ENCODE peak calls at places on chromosomes 2 and 18, in five cellular contexts. B is heart right ventricle, T is astrocyte of the spinal cord, E is fibroblast of lung, P is cardiac muscle cell. S is an unnamed sample.

GRCh38 chr2:16103614-16104344 is 163.4 kb downstream of the MYCN start:
- DNase-seq in B (no peak), T (no peak), E (no peak), P (no peak), S (no peak)

GRCh38 chr2:86012017-86012712 is 93.5 kb downstream of the POLR1A start:
- DNase-seq in B (no peak), T (no peak), E (no peak), P (no peak), S (peak)

GRCh38 chr2:39620067-39620466 is 45.6 kb upstream of the TMEM178A start:
- DNase-seq in B (peak), T (peak), E (peak), P (no peak), S (peak)

GRCh38 chr2:205778326-205778725 is 96.0 kb downstream of the NRP2 start:
- DNase-seq in B (no peak), T (no peak), E (no peak), P (no peak), S (no peak)

GRCh38 chr2:165440367-165440766 is 29.1 kb upstream of the CSRNP3 start:
- DNase-seq in B (no peak), T (peak), E (peak), P (no peak), S (no peak)

GRCh38 chr2:75146221-75146902 is 53.0 kb downstream of the TACR1 start:
- DNase-seq in B (no peak), T (peak), E (no peak), P (no peak), S (no peak)

GRCh38 chr2:28391564-28392296 is 928 bp upstream of the FOSL2 start:
- DNase-seq in B (peak), T (peak), E (peak), P (peak), S (peak)

GRCh38 chr18:6069103-6069502 is 173.8 kb upstream of the TMEM200C start:
- DNase-seq in B (no peak), T (no peak), E (no peak), P (no peak), S (no peak)

GRCh38 chr2:144990661-144991060 is 470.7 kb upstream of the ZEB2 start:
- DNase-seq in B (no peak), T (no peak), E (no peak), P (no peak), S (no peak)

GRCh38 chr18:79616651-79617518 is 62.7 kb upstream of the CTDP1 start:
- DNase-seq in B (no peak), T (peak), E (no peak), P (no peak), S (peak)

GRCh38 chr2:167017021-167017420 is 128.7 kb downstream of the XIRP2 start:
- DNase-seq in B (no peak), T (no peak), E (no peak), P (no peak), S (no peak)

GRCh38 chr2:179338681-179339080 is 74.0 kb upstream of the SESTD1 start:
- DNase-seq in B (no peak), T (no peak), E (peak), P (no peak), S (no peak)

GRCh38 chr2:204628926-204629661 is 83.8 kb downstream of the PARD3B start:
- DNase-seq in B (no peak), T (peak), E (peak), P (no peak), S (no peak)

GRCh38 chr2:37676274-37676673 is 4.8 kb upstream of the CDC42EP3 start:
- DNase-seq in B (no peak), T (peak), E (no peak), P (no peak), S (no peak)

GRCh38 chr2:96164459-96165184 is 19.4 kb upstream of the DUSP2 start:
- DNase-seq in B (no peak), T (no peak), E (no peak), P (no peak), S (no peak)

GRCh38 chr2:135169900-135170753 is 118.0 kb downstream of the RAB3GAP1 start:
- DNase-seq in B (no peak), T (no peak), E (no peak), P (no peak), S (no peak)

GRCh38 chr2:23571066-23571465 is 186.1 kb downstream of the KLHL29 start:
- DNase-seq in B (no peak), T (no peak), E (no peak), P (no peak), S (no peak)

GRCh38 chr2:221104391-221104811 is 467.7 kb downstream of the EPHA4 start:
- DNase-seq in B (peak), T (peak), E (peak), P (peak), S (peak)

GRCh38 chr18:59885579-59886163 is 14.1 kb upstream of the PMAIP1 start:
- DNase-seq in B (no peak), T (peak), E (peak), P (no peak), S (no peak)

GRCh38 chr2:71503827-71504226 is 50.5 kb downstream of the DYSF start:
- DNase-seq in B (peak), T (no peak), E (no peak), P (peak), S (no peak)

GRCh38 chr2:215626063-215626462 is 190.2 kb upstream of the FN1 start:
- DNase-seq in B (no peak), T (no peak), E (no peak), P (no peak), S (no peak)

GRCh38 chr2:176553685-176554106 is 284.5 kb downstream of the MTX2 start:
- DNase-seq in B (peak), T (peak), E (peak), P (peak), S (peak)

GRCh38 chr18:13917401-13917800 is 2.1 kb upstream of the MC2R start:
- DNase-seq in B (no peak), T (no peak), E (no peak), P (no peak), S (no peak)

GRCh38 chr18:13915973-13916372 is 637 bp upstream of the MC2R start:
- DNase-seq in B (no peak), T (no peak), E (no peak), P (peak), S (no peak)

GRCh38 chr18:13915391-13915790 is at the start of gene MC2R:
- DNase-seq in B (no peak), T (no peak), E (no peak), P (no peak), S (no peak)

GRCh38 chr18:13916559-13916958 is 1.2 kb upstream of the MC2R start:
- DNase-seq in B (no peak), T (no peak), E (no peak), P (peak), S (no peak)

GRCh38 chr18:13918898-13919297 is 3.6 kb upstream of the MC2R start:
- DNase-seq in B (no peak), T (no peak), E (no peak), P (no peak), S (no peak)
- TF ChIP-seq CTCF in B (no peak), T (no peak), E (no peak), P (no peak), S (no peak)

GRCh38 chr2:133417410-133417809 is 150.9 kb downstream of the NCKAP5 start:
- DNase-seq in B (no peak), T (no peak), E (no peak), P (no peak), S (no peak)
- H3K4me3 ChIP-seq in B (no peak), T (no peak), E (no peak), P (no peak), S (no peak)

GRCh38 chr18:48639772-48640432 is 101.1 kb downstream of the CTIF start:
- DNase-seq in B (no peak), T (no peak), E (no peak), P (no peak), S (no peak)
- TF ChIP-seq CTCF in B (peak), T (peak), E (peak), P (peak), S (peak)

GRCh38 chr2:65437392-65438135 is 5.2 kb upstream of the SPRED2 start:
- DNase-seq in B (no peak), T (no peak), E (no peak), P (no peak), S (no peak)
- H3K4me3 ChIP-seq in B (no peak), T (no peak), E (peak), P (peak), S (no peak)

GRCh38 chr2:35033748-35034147 is 1321.8 kb upstream of the CRIM1 start:
- DNase-seq in B (no peak), T (no peak), E (no peak), P (no peak), S (no peak)

GRCh38 chr2:35035883-35036282 is 1319.7 kb upstream of the CRIM1 start:
- DNase-seq in B (no peak), T (no peak), E (no peak), P (peak), S (no peak)
- TF ChIP-seq CTCF in B (no peak), T (no peak), E (no peak), P (no peak), S (no peak)

DNA sequence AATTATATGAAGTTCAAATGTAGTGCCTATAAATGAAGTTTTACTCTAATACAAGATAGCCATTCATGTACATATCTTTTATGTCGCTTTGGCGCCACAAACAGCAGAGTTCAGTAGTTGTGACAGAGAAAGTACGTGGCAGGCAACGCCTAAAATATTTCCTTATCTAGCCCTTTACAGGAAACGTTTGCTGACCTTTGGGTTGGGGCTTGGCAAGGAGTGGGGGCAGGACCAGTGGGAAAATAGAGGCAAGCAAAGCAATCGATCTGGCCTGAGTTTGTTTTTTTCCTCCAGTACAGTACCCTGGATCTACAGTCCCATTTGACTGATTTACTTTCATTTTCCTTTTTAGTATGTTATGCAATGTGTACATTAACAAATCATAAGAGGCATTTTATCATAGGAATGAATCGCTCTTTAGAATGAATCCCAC is 13.1 kb downstream of the CCDC68 start:
- DNase-seq in B (no peak), T (no peak), E (peak), P (peak), S (no peak)
- H3K4me3 ChIP-seq in B (peak), T (peak), E (peak), P (no peak), S (peak)

GRCh38 chr18:30234755-30235154 is 807.8 kb downstream of the DSC3 start:
- DNase-seq in B (no peak), T (no peak), E (no peak), P (peak), S (no peak)
- TF ChIP-seq CTCF in B (no peak), T (no peak), E (no peak), P (no peak), S (no peak)

GRCh38 chr18:36601316-36601715 is 227.5 kb downstream of the TPGS2 start:
- DNase-seq in B (no peak), T (no peak), E (no peak), P (no peak), S (no peak)
- H3K4me3 ChIP-seq in B (no peak), T (no peak), E (no peak), P (no peak), S (no peak)

GRCh38 chr2:8691859-8692437 is 10.1 kb downstream of the ID2 start:
- DNase-seq in B (no peak), T (no peak), E (no peak), P (no peak), S (no peak)
- TF ChIP-seq CTCF in B (no peak), T (no peak), E (no peak), P (no peak), S (no peak)